ENCODE peak calls at places on chromosomes 7 and 10, in seven cellular contexts. One of them, this sample, is unnamed.
A peak's percentile ranks its signal among the peaks of the same experiment; 100 is the strongest.

GRCh38 chr10:60430017-60430416 is 40.3 kb upstream of the ANK3 start:
- DNase-seq in putamen: no peak
- DNase-seq in testis: no peak
- DNase-seq in stromal cell of bone marrow: peak; percentile 85
- DNase-seq in iris pigment epithelial cell: peak; percentile 59
- DNase-seq in HEK293T: no peak
- DNase-seq in stimulated activated effector memory CD8-positive, alpha-beta T cell treated with anti-CD3 and anti-CD28 coated beads, Interleukin-12 subunit alpha, Interleukin-12 subunit beta, amount 100 ng/mL, for 72 hours: no peak
- DNase-seq in this sample: no peak

GRCh38 chr10:127346604-127347003 is 150.2 kb upstream of the INSYN2A start:
- DNase-seq in putamen: no peak
- DNase-seq in testis: no peak
- DNase-seq in stromal cell of bone marrow: no peak
- DNase-seq in iris pigment epithelial cell: no peak
- DNase-seq in HEK293T: no peak
- DNase-seq in stimulated activated effector memory CD8-positive, alpha-beta T cell treated with anti-CD3 and anti-CD28 coated beads, Interleukin-12 subunit alpha, Interleukin-12 subunit beta, amount 100 ng/mL, for 72 hours: no peak
- DNase-seq in this sample: no peak

GRCh38 chr10:124696446-124697392 is 47.5 kb downstream of the FAM53B start:
- DNase-seq in putamen: no peak
- DNase-seq in testis: no peak
- DNase-seq in stromal cell of bone marrow: no peak
- DNase-seq in iris pigment epithelial cell: no peak
- DNase-seq in HEK293T: no peak
- DNase-seq in stimulated activated effector memory CD8-positive, alpha-beta T cell treated with anti-CD3 and anti-CD28 coated beads, Interleukin-12 subunit alpha, Interleukin-12 subunit beta, amount 100 ng/mL, for 72 hours: no peak
- DNase-seq in this sample: peak; percentile 28

GRCh38 chr7:326273-326672 is 36.3 kb downstream of the FOXL3 start:
- DNase-seq in putamen: no peak
- DNase-seq in testis: no peak
- DNase-seq in stromal cell of bone marrow: no peak
- DNase-seq in iris pigment epithelial cell: no peak
- DNase-seq in HEK293T: no peak
- DNase-seq in stimulated activated effector memory CD8-positive, alpha-beta T cell treated with anti-CD3 and anti-CD28 coated beads, Interleukin-12 subunit alpha, Interleukin-12 subunit beta, amount 100 ng/mL, for 72 hours: no peak
- DNase-seq in this sample: no peak

GRCh38 chr10:123496336-123496735 is 169.8 kb upstream of the GPR26 start:
- DNase-seq in putamen: no peak
- DNase-seq in testis: no peak
- DNase-seq in stromal cell of bone marrow: peak; percentile 13
- DNase-seq in iris pigment epithelial cell: no peak
- DNase-seq in HEK293T: no peak
- DNase-seq in stimulated activated effector memory CD8-positive, alpha-beta T cell treated with anti-CD3 and anti-CD28 coated beads, Interleukin-12 subunit alpha, Interleukin-12 subunit beta, amount 100 ng/mL, for 72 hours: no peak
- DNase-seq in this sample: no peak

GRCh38 chr7:158010956-158011698 is 576.5 kb downstream of the PTPRN2 start:
- DNase-seq in putamen: no peak
- DNase-seq in testis: no peak
- DNase-seq in stromal cell of bone marrow: no peak
- DNase-seq in iris pigment epithelial cell: no peak
- DNase-seq in HEK293T: no peak
- DNase-seq in stimulated activated effector memory CD8-positive, alpha-beta T cell treated with anti-CD3 and anti-CD28 coated beads, Interleukin-12 subunit alpha, Interleukin-12 subunit beta, amount 100 ng/mL, for 72 hours: no peak
- DNase-seq in this sample: no peak

GRCh38 chr10:132691711-132692153 is 94.2 kb downstream of the NKX6-2 start:
- DNase-seq in putamen: no peak
- DNase-seq in testis: no peak
- DNase-seq in stromal cell of bone marrow: no peak
- DNase-seq in iris pigment epithelial cell: no peak
- DNase-seq in HEK293T: no peak
- DNase-seq in stimulated activated effector memory CD8-positive, alpha-beta T cell treated with anti-CD3 and anti-CD28 coated beads, Interleukin-12 subunit alpha, Interleukin-12 subunit beta, amount 100 ng/mL, for 72 hours: no peak
- DNase-seq in this sample: no peak

GRCh38 chr7:44223362-44224114 is 22.8 kb downstream of the YKT6 start:
- DNase-seq in putamen: no peak
- DNase-seq in testis: no peak
- DNase-seq in stromal cell of bone marrow: no peak
- DNase-seq in iris pigment epithelial cell: no peak
- DNase-seq in HEK293T: no peak
- DNase-seq in stimulated activated effector memory CD8-positive, alpha-beta T cell treated with anti-CD3 and anti-CD28 coated beads, Interleukin-12 subunit alpha, Interleukin-12 subunit beta, amount 100 ng/mL, for 72 hours: no peak
- DNase-seq in this sample: no peak

GRCh38 chr10:130553846-130554245 is 417.7 kb downstream of the GLRX3 start:
- DNase-seq in putamen: no peak
- DNase-seq in testis: no peak
- DNase-seq in stromal cell of bone marrow: no peak
- DNase-seq in iris pigment epithelial cell: no peak
- DNase-seq in HEK293T: no peak
- DNase-seq in stimulated activated effector memory CD8-positive, alpha-beta T cell treated with anti-CD3 and anti-CD28 coated beads, Interleukin-12 subunit alpha, Interleukin-12 subunit beta, amount 100 ng/mL, for 72 hours: no peak
- DNase-seq in this sample: no peak

GRCh38 chr10:19811517-19811916 is 4.7 kb upstream of the PLXDC2 start:
- DNase-seq in putamen: no peak
- DNase-seq in testis: peak; percentile 68
- DNase-seq in stromal cell of bone marrow: peak; percentile 67
- DNase-seq in iris pigment epithelial cell: peak; percentile 60
- DNase-seq in HEK293T: peak; percentile 39
- DNase-seq in stimulated activated effector memory CD8-positive, alpha-beta T cell treated with anti-CD3 and anti-CD28 coated beads, Interleukin-12 subunit alpha, Interleukin-12 subunit beta, amount 100 ng/mL, for 72 hours: no peak
- DNase-seq in this sample: no peak

GRCh38 chr10:97708976-97709745 is 4.4 kb upstream of the MARVELD1 start:
- DNase-seq in putamen: peak; percentile 66
- DNase-seq in testis: peak; percentile 89
- DNase-seq in stromal cell of bone marrow: peak; percentile 85
- DNase-seq in iris pigment epithelial cell: peak; percentile 81
- DNase-seq in HEK293T: peak; percentile 64
- DNase-seq in stimulated activated effector memory CD8-positive, alpha-beta T cell treated with anti-CD3 and anti-CD28 coated beads, Interleukin-12 subunit alpha, Interleukin-12 subunit beta, amount 100 ng/mL, for 72 hours: no peak
- DNase-seq in this sample: no peak

GRCh38 chr10:130026670-130027456 is 62.8 kb upstream of the EBF3 start:
- DNase-seq in putamen: no peak
- DNase-seq in testis: no peak
- DNase-seq in stromal cell of bone marrow: no peak
- DNase-seq in iris pigment epithelial cell: no peak
- DNase-seq in HEK293T: no peak
- DNase-seq in stimulated activated effector memory CD8-positive, alpha-beta T cell treated with anti-CD3 and anti-CD28 coated beads, Interleukin-12 subunit alpha, Interleukin-12 subunit beta, amount 100 ng/mL, for 72 hours: no peak
- DNase-seq in this sample: no peak

GRCh38 chr10:80529604-80530003 is 8.1 kb upstream of the SH2D4B start:
- DNase-seq in putamen: no peak
- DNase-seq in testis: no peak
- DNase-seq in stromal cell of bone marrow: no peak
- DNase-seq in iris pigment epithelial cell: no peak
- DNase-seq in HEK293T: no peak
- DNase-seq in stimulated activated effector memory CD8-positive, alpha-beta T cell treated with anti-CD3 and anti-CD28 coated beads, Interleukin-12 subunit alpha, Interleukin-12 subunit beta, amount 100 ng/mL, for 72 hours: no peak
- DNase-seq in this sample: no peak

GRCh38 chr10:103564799-103565365 is 71.4 kb downstream of the NEURL1 start:
- DNase-seq in putamen: no peak
- DNase-seq in testis: peak; percentile 62
- DNase-seq in stromal cell of bone marrow: no peak
- DNase-seq in iris pigment epithelial cell: no peak
- DNase-seq in HEK293T: peak; percentile 84
- DNase-seq in stimulated activated effector memory CD8-positive, alpha-beta T cell treated with anti-CD3 and anti-CD28 coated beads, Interleukin-12 subunit alpha, Interleukin-12 subunit beta, amount 100 ng/mL, for 72 hours: peak; percentile 78
- DNase-seq in this sample: no peak

GRCh38 chr7:45105588-45106188 is 5.8 kb downstream of the TBRG4 start:
- DNase-seq in putamen: no peak
- DNase-seq in testis: no peak
- DNase-seq in stromal cell of bone marrow: no peak
- DNase-seq in iris pigment epithelial cell: no peak
- DNase-seq in HEK293T: no peak
- DNase-seq in stimulated activated effector memory CD8-positive, alpha-beta T cell treated with anti-CD3 and anti-CD28 coated beads, Interleukin-12 subunit alpha, Interleukin-12 subunit beta, amount 100 ng/mL, for 72 hours: no peak
- DNase-seq in this sample: no peak

GRCh38 chr10:69097729-69098128 is 9.8 kb downstream of the SRGN start:
- DNase-seq in putamen: no peak
- DNase-seq in testis: no peak
- DNase-seq in stromal cell of bone marrow: no peak
- DNase-seq in iris pigment epithelial cell: no peak
- DNase-seq in HEK293T: no peak
- DNase-seq in stimulated activated effector memory CD8-positive, alpha-beta T cell treated with anti-CD3 and anti-CD28 coated beads, Interleukin-12 subunit alpha, Interleukin-12 subunit beta, amount 100 ng/mL, for 72 hours: no peak
- DNase-seq in this sample: no peak

GRCh38 chr7:37056256-37056655 is 332.0 kb upstream of the AOAH start:
- DNase-seq in putamen: no peak
- DNase-seq in testis: no peak
- DNase-seq in stromal cell of bone marrow: no peak
- DNase-seq in iris pigment epithelial cell: no peak
- DNase-seq in HEK293T: no peak
- DNase-seq in stimulated activated effector memory CD8-positive, alpha-beta T cell treated with anti-CD3 and anti-CD28 coated beads, Interleukin-12 subunit alpha, Interleukin-12 subunit beta, amount 100 ng/mL, for 72 hours: no peak
- DNase-seq in this sample: no peak

GRCh38 chr10:118595064-118595420 is 406 bp downstream of the PRLHR start:
- DNase-seq in putamen: no peak
- DNase-seq in testis: no peak
- DNase-seq in stromal cell of bone marrow: no peak
- DNase-seq in iris pigment epithelial cell: no peak
- DNase-seq in HEK293T: no peak
- DNase-seq in stimulated activated effector memory CD8-positive, alpha-beta T cell treated with anti-CD3 and anti-CD28 coated beads, Interleukin-12 subunit alpha, Interleukin-12 subunit beta, amount 100 ng/mL, for 72 hours: no peak
- DNase-seq in this sample: no peak

GRCh38 chr10:92571649-92572048 is 2.2 kb downstream of the IDE start:
- DNase-seq in putamen: no peak
- DNase-seq in testis: no peak
- DNase-seq in stromal cell of bone marrow: no peak
- DNase-seq in iris pigment epithelial cell: peak; percentile 72
- DNase-seq in HEK293T: no peak
- DNase-seq in stimulated activated effector memory CD8-positive, alpha-beta T cell treated with anti-CD3 and anti-CD28 coated beads, Interleukin-12 subunit alpha, Interleukin-12 subunit beta, amount 100 ng/mL, for 72 hours: no peak
- DNase-seq in this sample: no peak